ENCODE peak calls at places on chromosomes 12 and 14, in four cellular contexts. N, D, L and T are unnamed samples.

GRCh38 chr12:130929363-130929762 is 24.3 kb upstream of the ADGRD1 start:
- DNase-seq in N (no peak), D (no peak), L (no peak), T (no peak)

GRCh38 chr14:104138891-104139459 is 588 bp downstream of the KIF26A start:
- DNase-seq in N (no peak), D (no peak), L (no peak), T (no peak)

GRCh38 chr12:13343380-13343779 is 146.9 kb downstream of the EMP1 start:
- DNase-seq in N (no peak), D (no peak), L (no peak), T (no peak)

GRCh38 chr12:119667577-119668314 is at the start of gene PRKAB1:
- DNase-seq in N (peak), D (peak), L (peak), T (peak)

GRCh38 chr12:97602315-97602714 is 139.7 kb downstream of the RMST start:
- DNase-seq in N (no peak), D (no peak), L (no peak), T (no peak)

GRCh38 chr12:93183940-93184663 is 193.6 kb upstream of the NUDT4 start:
- DNase-seq in N (peak), D (no peak), L (peak), T (peak)

GRCh38 chr14:100441271-100441947 is 118.3 kb downstream of the SLC25A47 start:
- DNase-seq in N (peak), D (no peak), L (no peak), T (no peak)

GRCh38 chr12:95207407-95207806 is 9.9 kb downstream of the FGD6 start:
- DNase-seq in N (no peak), D (no peak), L (no peak), T (no peak)

GRCh38 chr12:95993907-95994306 is 2.2 kb downstream of the HAL start:
- DNase-seq in N (no peak), D (no peak), L (no peak), T (no peak)

GRCh38 chr14:59274991-59275391 is 86.5 kb downstream of the DAAM1 start:
- DNase-seq in N (no peak), D (no peak), L (peak), T (no peak)

GRCh38 chr14:68820999-68821683 is 28.3 kb upstream of the ZFP36L1 start:
- DNase-seq in N (no peak), D (no peak), L (peak), T (no peak)

GRCh38 chr12:59695379-59695778 is 99.5 kb downstream of the SLC16A7 start:
- DNase-seq in N (no peak), D (no peak), L (no peak), T (no peak)

GRCh38 chr14:99462211-99462610 is 18.4 kb downstream of the SETD3 start:
- DNase-seq in N (no peak), D (no peak), L (no peak), T (no peak)

GRCh38 chr12:131066207-131066885 is 112.6 kb downstream of the ADGRD1 start:
- DNase-seq in N (no peak), D (no peak), L (no peak), T (no peak)

GRCh38 chr12:113720629-113721028 is 245.5 kb downstream of the RBM19 start:
- DNase-seq in N (no peak), D (no peak), L (no peak), T (no peak)

GRCh38 chr12:54262403-54262925 is 17.5 kb downstream of the CBX5 start:
- DNase-seq in N (peak), D (no peak), L (no peak), T (no peak)

GRCh38 chr12:3464561-3464960 is 26.4 kb upstream of the PRMT8 start:
- DNase-seq in N (no peak), D (no peak), L (no peak), T (no peak)

GRCh38 chr14:85444685-85445084 is 85.3 kb upstream of the FLRT2 start:
- DNase-seq in N (no peak), D (no peak), L (no peak), T (no peak)

GRCh38 chr12:104171785-104172563 is 34.0 kb upstream of the NFYB start:
- DNase-seq in N (peak), D (no peak), L (no peak), T (no peak)

GRCh38 chr14:92105845-92106094 is 612 bp downstream of the ATXN3 start:
- DNase-seq in N (no peak), D (peak), L (no peak), T (no peak)

GRCh38 chr14:93991649-93992048 is 5.5 kb upstream of the CCDC197 start:
- DNase-seq in N (no peak), D (no peak), L (no peak), T (no peak)

GRCh38 chr14:96589577-96589976 is 87.4 kb downstream of the PAPOLA start:
- DNase-seq in N (no peak), D (no peak), L (no peak), T (no peak)

GRCh38 chr12:47735649-47736048 is 10.4 kb upstream of the ENDOU start:
- DNase-seq in N (no peak), D (no peak), L (no peak), T (no peak)

GRCh38 chr12:121949643-121950397 is 31.4 kb downstream of the CFAP251 start:
- DNase-seq in N (no peak), D (no peak), L (no peak), T (no peak)

GRCh38 chr12:42129595-42130204 is 15.0 kb downstream of the GXYLT1 start:
- DNase-seq in N (peak), D (no peak), L (no peak), T (no peak)

GRCh38 chr14:51302319-51303030 is 62.4 kb downstream of the TMX1 start:
- DNase-seq in N (no peak), D (no peak), L (no peak), T (no peak)

GRCh38 chr12:48936379-48936979 is 11.2 kb upstream of the FKBP11 start:
- DNase-seq in N (peak), D (peak), L (no peak), T (peak)

GRCh38 chr12:130925616-130926015 is 28.1 kb upstream of the ADGRD1 start:
- DNase-seq in N (no peak), D (no peak), L (no peak), T (no peak)

GRCh38 chr12:3238196-3238595 is 161.0 kb downstream of the TSPAN9 start:
- DNase-seq in N (no peak), D (no peak), L (no peak), T (no peak)

DNA sequence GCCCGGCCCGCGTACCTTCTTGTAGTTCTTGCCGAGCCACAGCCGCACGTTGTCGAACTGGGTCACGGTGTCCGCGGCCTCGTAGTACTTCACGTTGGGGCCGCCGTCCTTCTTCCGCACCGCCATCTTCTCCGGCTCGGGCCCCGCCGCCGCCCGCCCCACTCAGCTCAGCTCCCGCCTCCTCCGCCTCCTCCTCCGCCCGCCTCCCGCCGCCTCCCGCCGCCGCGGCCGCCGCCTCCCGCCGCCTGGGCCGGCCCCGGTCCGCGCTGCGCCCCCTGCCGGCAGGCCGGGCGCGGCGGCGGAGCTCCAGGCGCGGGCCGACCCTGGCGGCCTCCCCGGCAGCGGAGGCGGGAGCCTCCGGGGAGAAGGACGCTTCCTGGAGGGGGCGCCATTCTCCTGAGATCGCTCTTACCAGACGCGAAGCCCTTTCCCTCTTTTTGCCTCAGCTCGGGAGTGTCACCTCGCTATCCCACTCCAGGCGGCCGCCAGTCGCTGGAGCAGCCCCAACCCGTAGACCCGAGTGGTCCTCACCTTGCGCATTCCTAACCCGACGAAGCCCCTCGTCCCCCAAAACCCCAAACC is at the start of gene SMARCC2:
- DNase-seq in N (peak), D (peak), L (peak), T (peak)
- TF ChIP-seq POLR2A in N (peak), D (no peak), L (peak), T (peak)

GRCh38 chr14:61512508-61512907 is 182.8 kb upstream of the HIF1A start:
- DNase-seq in N (no peak), D (no peak), L (no peak), T (no peak)
- TF ChIP-seq POLR2AphosphoS5 in N (no peak), D (no peak), L (no peak), T (no peak)

GRCh38 chr12:57765698-57766463 is 997 bp downstream of the CYP27B1 start:
- DNase-seq in N (no peak), D (no peak), L (no peak), T (no peak)

GRCh38 chr12:57765003-57765697 is 1.7 kb downstream of the CYP27B1 start:
- DNase-seq in N (no peak), D (peak), L (no peak), T (no peak)

GRCh38 chr12:57763881-57764661 is 2.8 kb downstream of the CYP27B1 start:
- DNase-seq in N (no peak), D (no peak), L (no peak), T (no peak)

GRCh38 chr12:57766464-57767311 is at the start of gene CYP27B1:
- DNase-seq in N (peak), D (no peak), L (no peak), T (no peak)

GRCh38 chr12:57764662-57765002 is 2.2 kb downstream of the CYP27B1 start:
- DNase-seq in N (no peak), D (no peak), L (no peak), T (no peak)
- TF ChIP-seq POLR2A in N (no peak), D (no peak), L (no peak), T (no peak)

DNA sequence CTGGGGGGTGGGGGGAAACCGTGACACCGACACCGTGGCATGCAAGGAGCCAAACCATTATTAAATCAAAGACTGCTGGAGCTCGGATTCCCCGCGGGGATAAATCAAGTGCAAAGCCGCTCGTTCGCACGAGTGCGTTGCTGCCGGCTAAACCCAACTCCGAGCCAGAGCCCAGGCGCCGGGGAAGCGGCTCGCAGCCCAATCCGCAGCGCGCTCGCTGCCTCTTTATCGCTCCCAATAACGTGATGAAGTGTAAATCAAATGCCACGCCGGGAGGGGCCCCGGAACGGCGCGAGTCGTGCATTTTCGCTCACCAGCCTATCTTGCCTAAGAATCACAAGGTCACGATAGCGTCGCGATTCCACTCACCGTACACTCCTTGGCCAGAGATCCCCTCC is 1.3 kb downstream of the MDGA2 start:
- DNase-seq in N (no peak), D (no peak), L (no peak), T (no peak)
- TF ChIP-seq POLR2AphosphoS5 in N (no peak), D (no peak), L (no peak), T (no peak)